ENCODE peak calls at places on chromosomes 13 and 19, in five cellular contexts. One of them, this sample, is unnamed.

GRCh38 chr19:52599241-52599640 is 29.2 kb downstream of the ZNF701 start:
- DNase-seq in HCT116: no peak
- DNase-seq in A549: no peak
- DNase-seq in suprapubic skin: no peak
- DNase-seq in stomach: no peak
- DNase-seq in this sample: no peak

GRCh38 chr19:14434543-14435319 is 1.6 kb downstream of the PKN1 start:
- DNase-seq in HCT116: no peak
- DNase-seq in A549: peak
- DNase-seq in suprapubic skin: peak
- DNase-seq in stomach: peak
- DNase-seq in this sample: peak

GRCh38 chr13:76512676-76513277 is 373.4 kb downstream of the KCTD12 start:
- DNase-seq in HCT116: no peak
- DNase-seq in A549: peak
- DNase-seq in suprapubic skin: no peak
- DNase-seq in stomach: no peak
- DNase-seq in this sample: no peak

GRCh38 chr19:19459099-19459498 is 53.6 kb downstream of the GATAD2A start:
- DNase-seq in HCT116: no peak
- DNase-seq in A549: no peak
- DNase-seq in suprapubic skin: no peak
- DNase-seq in stomach: no peak
- DNase-seq in this sample: no peak

GRCh38 chr19:6126335-6126974 is 9.0 kb upstream of the ACSBG2 start:
- DNase-seq in HCT116: peak
- DNase-seq in A549: peak
- DNase-seq in suprapubic skin: no peak
- DNase-seq in stomach: no peak
- DNase-seq in this sample: peak

GRCh38 chr19:30360378-30361106 is 11.6 kb upstream of the ZNF536 start:
- DNase-seq in HCT116: no peak
- DNase-seq in A549: no peak
- DNase-seq in suprapubic skin: no peak
- DNase-seq in stomach: peak
- DNase-seq in this sample: no peak

GRCh38 chr19:16070366-16070990 is 5.8 kb upstream of the TPM4 start:
- DNase-seq in HCT116: peak
- DNase-seq in A549: peak
- DNase-seq in suprapubic skin: peak
- DNase-seq in stomach: peak
- DNase-seq in this sample: peak

GRCh38 chr19:17811681-17812080 is 9.6 kb downstream of the INSL3 start:
- DNase-seq in HCT116: no peak
- DNase-seq in A549: no peak
- DNase-seq in suprapubic skin: no peak
- DNase-seq in stomach: no peak
- DNase-seq in this sample: no peak

GRCh38 chr13:99432637-99433542 is 68.4 kb upstream of the TM9SF2 start:
- DNase-seq in HCT116: peak
- DNase-seq in A549: peak
- DNase-seq in suprapubic skin: peak
- DNase-seq in stomach: peak
- DNase-seq in this sample: peak

GRCh38 chr13:70960841-70961443 is 852.7 kb upstream of the KLHL1 start:
- DNase-seq in HCT116: no peak
- DNase-seq in A549: peak
- DNase-seq in suprapubic skin: no peak
- DNase-seq in stomach: no peak
- DNase-seq in this sample: no peak

GRCh38 chr13:73109969-73110368 is 51.2 kb downstream of the KLF5 start:
- DNase-seq in HCT116: no peak
- DNase-seq in A549: no peak
- DNase-seq in suprapubic skin: no peak
- DNase-seq in stomach: no peak
- DNase-seq in this sample: no peak

GRCh38 chr19:24078688-24079087 is 8.3 kb upstream of the ZNF254 start:
- DNase-seq in HCT116: no peak
- DNase-seq in A549: no peak
- DNase-seq in suprapubic skin: no peak
- DNase-seq in stomach: no peak
- DNase-seq in this sample: no peak

GRCh38 chr19:53792721-53793433 is 31.2 kb downstream of the NLRP12 start:
- DNase-seq in HCT116: peak
- DNase-seq in A549: peak
- DNase-seq in suprapubic skin: peak
- DNase-seq in stomach: peak
- DNase-seq in this sample: peak

GRCh38 chr19:5665781-5666513 is 14.4 kb downstream of the MICOS13 start:
- DNase-seq in HCT116: no peak
- DNase-seq in A549: peak
- DNase-seq in suprapubic skin: no peak
- DNase-seq in stomach: no peak
- DNase-seq in this sample: peak

GRCh38 chr13:99536023-99536422 is 34.8 kb downstream of the TM9SF2 start:
- DNase-seq in HCT116: no peak
- DNase-seq in A549: no peak
- DNase-seq in suprapubic skin: no peak
- DNase-seq in stomach: no peak
- DNase-seq in this sample: no peak

GRCh38 chr13:48403151-48403631 is 9.7 kb downstream of the LPAR6 start:
- DNase-seq in HCT116: no peak
- DNase-seq in A549: no peak
- DNase-seq in suprapubic skin: no peak
- DNase-seq in stomach: no peak
- DNase-seq in this sample: no peak

GRCh38 chr19:42092350-42092749 is 16.4 kb downstream of the ZNF574 start:
- DNase-seq in HCT116: no peak
- DNase-seq in A549: peak
- DNase-seq in suprapubic skin: no peak
- DNase-seq in stomach: peak
- DNase-seq in this sample: peak

GRCh38 chr19:16325671-16326400 is 1.2 kb downstream of the KLF2 start:
- DNase-seq in HCT116: no peak
- DNase-seq in A549: peak
- DNase-seq in suprapubic skin: peak
- DNase-seq in stomach: no peak
- DNase-seq in this sample: peak

GRCh38 chr19:43525836-43526771 is 897 bp downstream of the ETHE1 start:
- DNase-seq in HCT116: no peak
- DNase-seq in A549: no peak
- DNase-seq in suprapubic skin: no peak
- DNase-seq in stomach: peak
- DNase-seq in this sample: no peak

GRCh38 chr13:97938701-97939475 is 14.6 kb upstream of the IPO5 start:
- DNase-seq in HCT116: no peak
- DNase-seq in A549: no peak
- DNase-seq in suprapubic skin: no peak
- DNase-seq in stomach: no peak
- DNase-seq in this sample: no peak

GRCh38 chr13:42219051-42219450 is 52.9 kb upstream of the AKAP11 start:
- DNase-seq in HCT116: no peak
- DNase-seq in A549: no peak
- DNase-seq in suprapubic skin: no peak
- DNase-seq in stomach: no peak
- DNase-seq in this sample: no peak

GRCh38 chr13:105139380-105140285 is 1395.8 kb downstream of the EFNB2 start:
- DNase-seq in HCT116: peak
- DNase-seq in A549: peak
- DNase-seq in suprapubic skin: peak
- DNase-seq in stomach: peak
- DNase-seq in this sample: peak
- TF ChIP-seq POLR2A in HCT116: no peak
- TF ChIP-seq POLR2A in A549: no peak
- TF ChIP-seq POLR2A in suprapubic skin: no peak
- TF ChIP-seq POLR2A in stomach: no peak
- TF ChIP-seq POLR2A in this sample: no peak

GRCh38 chr19:35718345-35719041 is 690 bp downstream of the KMT2B start:
- DNase-seq in HCT116: no peak
- DNase-seq in A549: peak
- DNase-seq in suprapubic skin: no peak
- DNase-seq in stomach: peak
- DNase-seq in this sample: peak
- TF ChIP-seq POLR2A in HCT116: no peak
- TF ChIP-seq POLR2A in A549: no peak
- TF ChIP-seq POLR2A in suprapubic skin: no peak
- TF ChIP-seq POLR2A in stomach: no peak
- TF ChIP-seq POLR2A in this sample: no peak

GRCh38 chr19:58034476-58034790 is 608 bp downstream of the ZSCAN1 start:
- DNase-seq in HCT116: no peak
- DNase-seq in A549: no peak
- DNase-seq in suprapubic skin: no peak
- DNase-seq in stomach: no peak
- DNase-seq in this sample: no peak

GRCh38 chr19:58037927-58038687 is 4.3 kb downstream of the ZSCAN1 start:
- DNase-seq in HCT116: no peak
- DNase-seq in A549: no peak
- DNase-seq in suprapubic skin: no peak
- DNase-seq in stomach: no peak
- DNase-seq in this sample: no peak

GRCh38 chr19:58038688-58039204 is 4.9 kb downstream of the ZSCAN1 start:
- DNase-seq in HCT116: no peak
- DNase-seq in A549: no peak
- DNase-seq in suprapubic skin: no peak
- DNase-seq in stomach: no peak
- DNase-seq in this sample: no peak

GRCh38 chr19:58035863-58036262 is 2.0 kb downstream of the ZSCAN1 start:
- DNase-seq in HCT116: no peak
- DNase-seq in A549: no peak
- DNase-seq in suprapubic skin: no peak
- DNase-seq in stomach: no peak
- DNase-seq in this sample: no peak

DNA sequence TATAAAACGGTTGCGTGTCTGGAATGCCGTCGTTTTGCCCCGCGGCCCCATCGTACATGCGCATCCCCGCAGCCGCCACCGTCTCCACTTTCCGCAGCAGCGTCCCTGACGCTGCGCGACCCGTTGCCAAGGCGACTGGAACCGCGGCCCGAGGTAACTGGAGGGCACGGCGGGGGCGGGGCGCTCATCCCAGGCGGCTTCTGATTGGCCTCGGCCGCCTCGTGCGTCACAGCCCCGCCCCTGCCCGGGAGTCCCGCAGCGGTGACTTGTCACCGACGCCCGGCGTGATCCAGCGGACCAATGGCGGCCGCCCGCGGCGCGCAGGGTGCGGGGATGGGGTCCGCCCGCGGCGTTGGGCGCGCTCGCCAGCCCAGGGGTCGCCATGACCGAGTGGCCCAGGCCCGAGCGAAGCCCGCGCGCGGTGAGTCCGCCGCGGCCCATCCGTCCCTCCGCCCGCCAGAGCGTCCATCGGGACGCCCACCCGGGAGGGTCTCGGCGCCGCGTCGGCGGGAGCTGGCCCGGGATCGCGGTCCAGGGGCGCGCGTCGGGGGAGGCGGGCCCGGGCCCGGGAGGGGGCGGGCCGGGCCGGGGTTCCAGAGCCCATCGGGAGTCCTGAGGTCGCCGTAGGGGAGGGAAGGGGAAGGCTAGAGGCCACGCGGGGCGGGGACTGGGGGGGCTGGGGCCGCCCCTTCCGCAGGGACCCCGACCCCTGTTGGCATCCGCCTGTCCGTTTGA is at the start of gene ZSCAN1:
- DNase-seq in HCT116: no peak
- DNase-seq in A549: no peak
- DNase-seq in suprapubic skin: peak
- DNase-seq in stomach: peak
- DNase-seq in this sample: no peak
- TF ChIP-seq POLR2A in HCT116: no peak
- TF ChIP-seq POLR2A in A549: no peak
- TF ChIP-seq POLR2A in suprapubic skin: no peak
- TF ChIP-seq POLR2A in stomach: no peak
- TF ChIP-seq POLR2A in this sample: no peak

GRCh38 chr19:56120371-56121179 is 520 bp downstream of the ZNF787 start:
- DNase-seq in HCT116: peak
- DNase-seq in A549: peak
- DNase-seq in suprapubic skin: peak
- DNase-seq in stomach: peak
- DNase-seq in this sample: peak
- TF ChIP-seq POLR2A in HCT116: no peak
- TF ChIP-seq POLR2A in A549: peak
- TF ChIP-seq POLR2A in suprapubic skin: no peak
- TF ChIP-seq POLR2A in stomach: no peak
- TF ChIP-seq POLR2A in this sample: peak

GRCh38 chr13:106567421-106568224 is at the start of gene ARGLU1:
- DNase-seq in HCT116: no peak
- DNase-seq in A549: peak
- DNase-seq in suprapubic skin: peak
- DNase-seq in stomach: peak
- DNase-seq in this sample: peak
- TF ChIP-seq POLR2A in HCT116: peak
- TF ChIP-seq POLR2A in A549: peak
- TF ChIP-seq POLR2A in suprapubic skin: peak
- TF ChIP-seq POLR2A in stomach: peak
- TF ChIP-seq POLR2A in this sample: peak

GRCh38 chr19:4267101-4267900 is 11.8 kb upstream of the SHD start:
- DNase-seq in HCT116: peak
- DNase-seq in A549: peak
- DNase-seq in suprapubic skin: no peak
- DNase-seq in stomach: peak
- DNase-seq in this sample: peak
- TF ChIP-seq POLR2A in HCT116: no peak
- TF ChIP-seq POLR2A in A549: no peak
- TF ChIP-seq POLR2A in suprapubic skin: no peak
- TF ChIP-seq POLR2A in stomach: no peak
- TF ChIP-seq POLR2A in this sample: no peak

This sample was measured in H54.